ENCODE peak calls at places on chromosomes 4 and X, in seven cellular contexts. U is transverse colon, T is GM12891, Q is ovary, D is body of pancreas, H is tibial nerve, V is H54. I is an unnamed sample.
A peak's percentile ranks its signal among the peaks of the same experiment; 100 is the strongest.

GRCh38 chrX:45164021-45164621 is 36.6 kb downstream of the DIPK2B start:
- DNase-seq in U (no peak), T (no peak), Q (no peak), D (peak; percentile 62), H (no peak), V (no peak), I (peak; percentile 32)

GRCh38 chrX:38127961-38128360 is 92.7 kb downstream of the SRPX start:
- DNase-seq in U (no peak), T (no peak), Q (no peak), D (no peak), H (no peak), V (no peak), I (no peak)

GRCh38 chr4:118265312-118266144 is 87.3 kb downstream of the PRSS12 start:
- DNase-seq in U (peak; percentile 42), T (no peak), Q (no peak), D (peak; percentile 53), H (no peak), V (no peak), I (peak; percentile 43)

GRCh38 chrX:114924846-114925245 is 92.6 kb downstream of the IL13RA2 start:
- DNase-seq in U (no peak), T (no peak), Q (no peak), D (no peak), H (no peak), V (no peak), I (no peak)

GRCh38 chr4:31058656-31059055 is 338.5 kb downstream of the PCDH7 start:
- DNase-seq in U (no peak), T (no peak), Q (no peak), D (no peak), H (no peak), V (no peak), I (no peak)

GRCh38 chr4:15587649-15588048 is 67.5 kb downstream of the FBXL5 start:
- DNase-seq in U (no peak), T (no peak), Q (no peak), D (no peak), H (no peak), V (no peak), I (no peak)

GRCh38 chr4:144646523-144647094 is 653 bp downstream of the HHIP start:
- DNase-seq in U (no peak), T (no peak), Q (peak; percentile 20), D (peak; percentile 30), H (no peak), V (no peak), I (peak; percentile 8)

GRCh38 chr4:125313989-125314602 is 659 bp upstream of the FAT4 start:
- DNase-seq in U (no peak), T (no peak), Q (no peak), D (no peak), H (no peak), V (no peak), I (no peak)

GRCh38 chr4:106238819-106239420 is 77.1 kb downstream of the TBCK start:
- DNase-seq in U (no peak), T (peak; percentile 1), Q (no peak), D (no peak), H (no peak), V (peak; percentile 0), I (peak; percentile 56)

GRCh38 chr4:179465131-179465797 is 2023.0 kb upstream of the AGA start:
- DNase-seq in U (no peak), T (no peak), Q (no peak), D (no peak), H (no peak), V (no peak), I (no peak)

GRCh38 chrX:140354431-140355120 is 150.3 kb downstream of the SOX3 start:
- DNase-seq in U (no peak), T (no peak), Q (no peak), D (no peak), H (no peak), V (no peak), I (no peak)

GRCh38 chr4:141636771-141637460 is 533 bp downstream of the IL15 start:
- DNase-seq in U (peak; percentile 64), T (peak; percentile 32), Q (peak; percentile 18), D (peak; percentile 53), H (no peak), V (peak; percentile 20), I (peak; percentile 51)
- TF ChIP-seq POLR2A in U (peak; percentile 38), T (no peak), Q (no peak), D (peak; percentile 42), H (no peak), V (peak; percentile 35), I (no peak)

DNA sequence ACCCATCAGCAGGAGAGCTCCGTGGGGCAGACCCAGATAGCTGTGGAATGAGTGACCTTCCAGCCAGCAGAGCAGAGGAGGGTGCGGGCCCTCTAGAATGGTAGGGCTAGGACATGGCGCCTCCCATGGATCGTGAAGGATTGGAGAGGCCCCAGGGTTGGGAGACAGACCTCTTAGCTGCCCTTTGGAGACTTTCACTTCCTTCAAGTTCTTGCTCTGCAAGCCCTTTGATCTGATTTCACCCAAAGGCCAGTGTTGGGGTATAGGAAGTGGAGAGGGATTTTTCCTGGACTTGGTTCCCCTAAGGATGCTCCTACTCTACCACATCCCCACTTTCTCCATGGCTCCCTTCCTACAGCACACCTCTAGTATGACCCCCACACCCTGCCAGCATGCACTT is 3.0 kb downstream of the SASH3 start:
- DNase-seq in U (no peak), T (no peak), Q (no peak), D (no peak), H (no peak), V (no peak), I (no peak)
- TF ChIP-seq POLR2A in U (no peak), T (no peak), Q (no peak), D (no peak), H (no peak), V (no peak), I (no peak)

DNA sequence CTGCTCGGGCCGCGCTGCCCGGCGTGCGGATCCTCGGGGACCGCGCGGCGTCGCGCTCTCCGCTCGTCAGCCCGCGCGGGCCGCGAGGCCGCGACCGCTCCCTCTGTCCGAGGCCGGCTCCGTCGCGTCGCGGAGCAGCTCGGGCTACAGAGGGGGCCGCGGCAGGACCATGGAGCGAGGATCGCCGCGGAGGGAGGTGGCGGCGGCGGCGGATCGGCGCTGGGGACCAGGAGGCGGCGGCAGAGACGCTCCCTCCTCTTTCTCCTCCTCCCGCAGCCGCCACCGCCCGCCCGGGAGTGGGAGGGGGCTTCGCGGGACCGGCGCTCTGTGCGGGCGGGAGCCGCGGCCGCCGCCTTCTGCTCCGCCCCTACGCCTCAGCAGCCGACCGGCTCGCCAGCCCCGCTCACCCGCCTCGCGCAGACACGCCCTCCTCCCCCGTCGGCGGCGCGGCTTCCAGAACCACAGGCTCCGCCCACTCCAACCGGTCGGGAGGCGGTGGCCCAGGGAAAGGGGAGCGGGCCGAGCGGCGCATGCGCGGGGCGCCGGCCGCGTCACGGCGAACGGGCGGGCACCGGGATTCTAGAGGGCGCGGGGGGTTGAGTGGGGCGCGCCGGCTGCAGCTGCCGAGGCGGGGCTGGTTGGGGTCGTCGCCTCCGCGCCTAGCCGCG is at the start of gene CASK:
- DNase-seq in U (peak; percentile 94), T (peak; percentile 39), Q (peak; percentile 94), D (peak; percentile 96), H (peak; percentile 87), V (peak; percentile 46), I (peak; percentile 96)
- TF ChIP-seq POLR2A in U (peak; percentile 62), T (no peak), Q (peak; percentile 64), D (peak; percentile 66), H (peak; percentile 68), V (peak; percentile 71), I (peak; percentile 27)

GRCh38 chr4:140154572-140154891 is 548 bp upstream of the MAML3 start:
- DNase-seq in U (no peak), T (no peak), Q (no peak), D (no peak), H (no peak), V (no peak), I (no peak)

GRCh38 chr4:140153419-140153743 is 603 bp downstream of the MAML3 start:
- DNase-seq in U (no peak), T (no peak), Q (no peak), D (no peak), H (no peak), V (no peak), I (no peak)

GRCh38 chr4:140152760-140153418 is 1.1 kb downstream of the MAML3 start:
- DNase-seq in U (peak; percentile 61), T (peak; percentile 19), Q (peak; percentile 75), D (peak; percentile 74), H (peak; percentile 28), V (no peak), I (peak; percentile 65)

GRCh38 chr4:140152015-140152703 is 1.8 kb downstream of the MAML3 start:
- DNase-seq in U (peak; percentile 83), T (peak; percentile 27), Q (peak; percentile 83), D (peak; percentile 74), H (peak; percentile 27), V (peak; percentile 33), I (peak; percentile 70)

DNA sequence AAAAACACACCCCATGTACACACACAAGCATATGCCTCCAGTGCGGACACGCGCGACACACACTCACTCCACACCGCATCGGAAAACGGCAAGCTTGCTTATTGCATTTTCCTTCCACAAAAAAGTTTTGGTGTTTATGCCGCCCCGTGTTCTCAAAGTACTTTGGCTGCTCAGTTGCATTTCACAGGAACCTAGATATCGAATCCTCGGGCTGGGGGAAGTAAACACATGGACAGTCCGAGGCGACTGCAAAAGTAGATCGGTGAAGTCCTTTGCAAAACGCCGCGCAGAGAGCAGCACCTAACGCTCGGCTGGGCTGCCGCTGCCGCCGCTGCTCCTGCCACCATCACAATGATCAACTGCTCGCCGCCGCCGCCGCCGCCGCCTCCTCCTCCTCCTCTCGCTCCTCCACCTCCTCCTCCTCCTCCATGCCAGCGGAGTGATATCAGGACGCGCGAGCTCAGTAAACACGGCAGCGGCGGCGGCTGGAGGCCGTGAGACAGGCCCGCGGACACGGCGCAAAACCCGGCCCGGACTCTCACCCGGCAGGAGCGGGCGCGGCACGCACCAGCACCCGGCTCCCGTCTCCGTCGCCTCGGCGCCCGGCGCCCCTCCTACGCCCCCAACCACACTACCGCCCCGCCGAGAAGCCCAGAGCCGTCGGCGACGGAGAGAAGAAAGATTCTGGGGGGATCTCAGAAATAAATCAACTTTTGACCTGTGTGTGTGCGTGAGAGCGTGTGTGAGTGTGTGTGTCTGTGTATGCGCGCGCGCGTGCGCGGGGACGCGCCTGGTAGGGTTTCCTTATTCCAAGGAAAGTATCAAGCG is at the start of gene MAML3:
- DNase-seq in U (peak; percentile 95), T (peak; percentile 37), Q (peak; percentile 96), D (peak; percentile 96), H (peak; percentile 90), V (peak; percentile 44), I (peak; percentile 97)
- TF ChIP-seq POLR2A in U (peak; percentile 90), T (no peak), Q (peak; percentile 78), D (peak; percentile 97), H (peak; percentile 57), V (no peak), I (peak; percentile 71)

GRCh38 chrX:152830312-152831305 is at the start of the genes CETN2 and NSDHL:
- DNase-seq in U (peak; percentile 96), T (peak; percentile 85), Q (peak; percentile 95), D (peak; percentile 95), H (peak; percentile 88), V (peak; percentile 89), I (peak; percentile 98)
- TF ChIP-seq POLR2A in U (peak; percentile 63), T (peak; percentile 72), Q (no peak), D (peak; percentile 69), H (no peak), V (peak; percentile 58), I (peak; percentile 72)

I was measured in erythroblast.